ENCODE peak calls at places on chromosome 11, in six cellular contexts. W is BE2C; S is CD8-positive, alpha-beta T cell; X is IMR-90; R is psoas muscle; T is body of pancreas. N is an unnamed sample.

GRCh38 chr11:9616858-9617257 is 43.4 kb downstream of the WEE1 start:
- DNase-seq in W (no peak), S (no peak), X (peak; percentile 66), R (no peak), T (no peak), N (no peak)

GRCh38 chr11:1198766-1199688 is 23.8 kb upstream of the MUC5B start:
- DNase-seq in R (peak; percentile 10), X (no peak), S (no peak), T (no peak), W (no peak), N (no peak)

GRCh38 chr11:60121259-60121658 is 32.8 kb downstream of the MS4A2 start:
- DNase-seq in R (no peak), X (no peak), T (peak; percentile 3), S (no peak), W (no peak), N (peak; percentile 84)

GRCh38 chr11:73237471-73238290 is 19.6 kb downstream of the P2RY2 start:
- DNase-seq in W (no peak), X (peak; percentile 52), S (no peak), T (no peak), R (peak; percentile 84), N (no peak)

GRCh38 chr11:18392434-18393321 is 1.7 kb upstream of the LDHA start:
- DNase-seq in W (no peak), R (no peak), X (no peak), T (no peak), S (no peak), N (peak; percentile 20)

GRCh38 chr11:131025020-131025419 is 108.7 kb upstream of the SNX19 start:
- DNase-seq in X (peak; percentile 72), T (no peak), R (no peak), W (no peak), S (no peak), N (no peak)

GRCh38 chr11:120612363-120613263 is 101.1 kb downstream of the GRIK4 start:
- DNase-seq in X (peak; percentile 67), S (no peak), R (no peak), W (no peak), T (peak; percentile 18), N (no peak)

GRCh38 chr11:105230586-105230985 is 91.0 kb upstream of the CARD18 start:
- DNase-seq in X (no peak), R (no peak), T (no peak), S (no peak), W (no peak), N (no peak)

GRCh38 chr11:43920598-43921419 is 21.6 kb upstream of the C11orf96 start:
- DNase-seq in R (peak; percentile 65), S (no peak), X (peak; percentile 100), T (peak; percentile 70), W (peak; percentile 39), N (peak; percentile 64)

GRCh38 chr11:77047007-77047927 is 13.1 kb downstream of the B3GNT6 start:
- DNase-seq in T (peak; percentile 94), R (peak; percentile 45), X (peak; percentile 91), S (peak; percentile 55), W (peak; percentile 83), N (peak; percentile 93)

GRCh38 chr11:73542175-73542574 is 55.7 kb downstream of the FAM168A start:
- DNase-seq in X (no peak), W (no peak), R (no peak), T (no peak), S (no peak), N (no peak)

GRCh38 chr11:43367382-43368178 is 8.9 kb downstream of the TTC17 start:
- DNase-seq in R (no peak), T (no peak), S (no peak), X (peak; percentile 56), W (no peak), N (no peak)

GRCh38 chr11:115926090-115926489 is 421.9 kb upstream of the CADM1 start:
- DNase-seq in R (no peak), X (no peak), W (no peak), S (no peak), T (no peak), N (no peak)

GRCh38 chr11:82864268-82864667 is 36.0 kb downstream of the PRCP start:
- DNase-seq in T (peak; percentile 72), X (peak; percentile 41), R (peak; percentile 44), W (peak; percentile 63), S (no peak), N (peak; percentile 62)

GRCh38 chr11:19631657-19632325 is 80.8 kb upstream of the NAV2 start:
- DNase-seq in W (no peak), T (no peak), S (no peak), X (no peak), R (peak; percentile 25), N (no peak)

GRCh38 chr11:69320326-69320725 is 26.4 kb downstream of the MYEOV start:
- DNase-seq in T (peak; percentile 43), S (no peak), W (no peak), X (no peak), R (no peak), N (no peak)

GRCh38 chr11:10314199-10315072 is 9.6 kb downstream of the ADM start:
- DNase-seq in R (no peak), X (peak; percentile 71), S (no peak), W (no peak), T (peak; percentile 61), N (no peak)

GRCh38 chr11:101049123-101049522 is 80.5 kb downstream of the PGR start:
- DNase-seq in S (no peak), X (no peak), T (no peak), W (no peak), R (no peak), N (no peak)

GRCh38 chr11:7531011-7531410 is 17.2 kb downstream of the PPFIBP2 start:
- DNase-seq in R (no peak), X (no peak), W (no peak), S (no peak), T (no peak), N (no peak)

GRCh38 chr11:34865261-34865660 is 50.9 kb downstream of the APIP start:
- DNase-seq in X (no peak), W (no peak), S (no peak), R (no peak), T (no peak), N (no peak)

GRCh38 chr11:65329944-65330403 is 3.7 kb upstream of the DPF2 start:
- DNase-seq in R (peak; percentile 68), T (peak; percentile 94), S (peak; percentile 63), X (peak; percentile 92), W (peak; percentile 84), N (peak; percentile 98)

GRCh38 chr11:47494996-47495855 is 46.3 kb upstream of the RAPSN start:
- DNase-seq in R (no peak), S (no peak), X (peak; percentile 60), W (no peak), T (no peak), N (no peak)

GRCh38 chr11:1737080-1737757 is 13.2 kb downstream of the IFITM10 start:
- DNase-seq in W (no peak), S (no peak), X (no peak), T (no peak), R (no peak), N (no peak)

GRCh38 chr11:107257660-107258059 is 200.0 kb downstream of the CWF19L2 start:
- DNase-seq in R (no peak), X (no peak), T (no peak), S (no peak), W (no peak), N (no peak)

GRCh38 chr11:95923730-95924413 is at the start of gene MTMR2:
- DNase-seq in S (peak; percentile 10), X (peak; percentile 70), W (peak; percentile 88), T (peak; percentile 68), R (peak; percentile 74), N (peak; percentile 89)

GRCh38 chr11:6569706-6570105 is 33.7 kb downstream of the RRP8 start:
- DNase-seq in X (no peak), W (no peak), T (no peak), S (no peak), R (no peak), N (no peak)

GRCh38 chr11:62402226-62402625 is 16.6 kb upstream of the SCGB1A1 start:
- DNase-seq in X (no peak), T (peak; percentile 23), S (no peak), W (no peak), R (peak; percentile 74), N (peak; percentile 73)
- H3K4me1 ChIP-seq in X (peaks cover 17% of the 10 kb centered on the region), T (peaks cover 11% of the 10 kb centered on the region), S (peaks cover 52% of the 10 kb centered on the region), W (peaks cover 9% of the 10 kb centered on the region), R (peaks cover 31% of the 10 kb centered on the region), N (peaks cover 56% of the 10 kb centered on the region)

GRCh38 chr11:114230031-114230430 is 66.2 kb upstream of the NNMT start:
- DNase-seq in W (no peak), R (no peak), X (no peak), S (no peak), T (no peak), N (no peak)

GRCh38 chr11:114226283-114226859 is 69.8 kb upstream of the NNMT start:
- DNase-seq in R (no peak), W (no peak), S (no peak), X (no peak), T (no peak), N (no peak)

GRCh38 chr11:114225662-114226061 is 70.5 kb upstream of the NNMT start:
- DNase-seq in W (no peak), X (no peak), R (no peak), S (no peak), T (no peak), N (no peak)

GRCh38 chr11:114229062-114229450 is 67.1 kb upstream of the NNMT start:
- DNase-seq in S (no peak), W (no peak), T (no peak), R (no peak), X (no peak), N (no peak)

GRCh38 chr11:114228401-114229061 is 67.7 kb upstream of the NNMT start:
- DNase-seq in X (no peak), R (no peak), S (no peak), W (peak; percentile 31), T (no peak), N (no peak)
- H3K4me3 ChIP-seq in X (no peak overlapping the region), R (no peak overlapping the region), S (no peak overlapping the region), W (no peak overlapping the region), T (no peak overlapping the region), N (no peak overlapping the region)

GRCh38 chr11:11979487-11980117 is 28.8 kb downstream of the DKK3 start:
- DNase-seq in T (peak; percentile 29), W (peak; percentile 71), R (no peak), X (peak; percentile 81), S (no peak), N (peak; percentile 50)

GRCh38 chr11:11981840-11982239 is 26.6 kb downstream of the DKK3 start:
- DNase-seq in W (no peak), X (no peak), S (no peak), T (no peak), R (no peak), N (no peak)

GRCh38 chr11:11981364-11981763 is 27.1 kb downstream of the DKK3 start:
- DNase-seq in R (no peak), W (no peak), X (no peak), T (no peak), S (no peak), N (no peak)

GRCh38 chr11:11980200-11980599 is 28.2 kb downstream of the DKK3 start:
- DNase-seq in S (no peak), X (no peak), T (no peak), R (no peak), W (no peak), N (no peak)

GRCh38 chr11:11980841-11981308 is 27.6 kb downstream of the DKK3 start:
- DNase-seq in R (no peak), X (peak; percentile 55), W (no peak), S (no peak), T (no peak), N (no peak)
- H3K4me1 ChIP-seq in R (peaks cover 20% of the 10 kb centered on the region), X (peaks cover 56% of the 10 kb centered on the region), W (peaks cover 34% of the 10 kb centered on the region), S (no peaks in the 10 kb centered on the region), T (peaks cover 27% of the 10 kb centered on the region), N (peaks cover 39% of the 10 kb centered on the region)

GRCh38 chr11:14789879-14790484 is 102.0 kb downstream of the CYP2R1 start:
- DNase-seq in T (no peak), W (no peak), R (no peak), X (peak; percentile 28), S (no peak), N (no peak)

GRCh38 chr11:14793546-14793945 is 98.5 kb downstream of the CYP2R1 start:
- DNase-seq in R (no peak), X (no peak), W (no peak), T (no peak), S (no peak), N (no peak)
- H3K4me3 ChIP-seq in R (no peak overlapping the region), X (no peak overlapping the region), W (no peak overlapping the region), T (no peak overlapping the region), S (no peak overlapping the region), N (no peak overlapping the region)